ENCODE peak calls at places on chromosomes 11 and 22, in eight cellular contexts. M is DND-41, W is adrenal gland, E is IMR-90, V is upper lobe of right lung, Y is astrocyte, R is psoas muscle, G is fibroblast of lung. P is an unnamed sample. For H3K4me1, the result is how much of the 10 kb centered on the place peaks cover.

GRCh38 chr11:19849107-19849789 is 136.6 kb downstream of the NAV2 start:
- DNase-seq in M (no peak), W (peak), E (peak), V (no peak), Y (no peak), R (peak), G (peak), P (peak)

GRCh38 chr11:19679952-19680823 is 32.4 kb upstream of the NAV2 start:
- DNase-seq in M (no peak), W (peak), E (peak), V (peak), Y (peak), R (peak), G (peak), P (peak)

GRCh38 chr11:8233691-8234424 is 29.8 kb downstream of the LMO1 start:
- DNase-seq in M (no peak), W (peak), E (peak), V (no peak), Y (peak), R (peak), G (no peak), P (no peak)

GRCh38 chr11:12958984-12959383 is 50.1 kb upstream of the RASSF10 start:
- DNase-seq in M (no peak), W (no peak), E (no peak), V (no peak), Y (no peak), R (no peak), G (no peak), P (no peak)

GRCh38 chr11:114847599-114847998 is 169.3 kb downstream of the NXPE2 start:
- DNase-seq in M (no peak), W (no peak), E (no peak), V (no peak), Y (no peak), R (no peak), G (no peak), P (no peak)

GRCh38 chr11:19546325-19546724 is 166.3 kb upstream of the NAV2 start:
- DNase-seq in M (no peak), W (no peak), E (no peak), V (no peak), Y (no peak), R (no peak), G (no peak), P (no peak)

GRCh38 chr22:28231423-28231822 is 312.4 kb upstream of the PITPNB start:
- DNase-seq in M (no peak), W (no peak), E (peak), V (no peak), Y (peak), R (no peak), G (peak), P (no peak)

GRCh38 chr11:121441533-121441932 is 10.6 kb upstream of the SORL1 start:
- DNase-seq in M (no peak), W (no peak), E (no peak), V (no peak), Y (no peak), R (no peak), G (no peak), P (no peak)

GRCh38 chr11:33701302-33701701 is 676 bp upstream of the C11orf91 start:
- DNase-seq in M (no peak), W (no peak), E (peak), V (no peak), Y (peak), R (no peak), G (peak), P (no peak)

GRCh38 chr11:73999581-74000306 is 9.1 kb downstream of the UCP3 start:
- DNase-seq in M (no peak), W (no peak), E (no peak), V (no peak), Y (no peak), R (no peak), G (no peak), P (no peak)

GRCh38 chr11:130269544-130269943 is 45.2 kb downstream of the ZBTB44 start:
- DNase-seq in M (no peak), W (no peak), E (no peak), V (no peak), Y (no peak), R (no peak), G (no peak), P (no peak)

GRCh38 chr11:44799036-44799435 is 72.3 kb downstream of the TSPAN18 start:
- DNase-seq in M (no peak), W (no peak), E (no peak), V (peak), Y (no peak), R (no peak), G (no peak), P (no peak)

GRCh38 chr11:61922539-61922938 is 5.2 kb upstream of the RAB3IL1 start:
- DNase-seq in M (no peak), W (peak), E (peak), V (no peak), Y (peak), R (peak), G (peak), P (peak)

GRCh38 chr11:78832226-78832947 is 257.7 kb upstream of the NARS2 start:
- DNase-seq in M (no peak), W (no peak), E (no peak), V (no peak), Y (no peak), R (no peak), G (no peak), P (no peak)

GRCh38 chr11:64080390-64080789 is 44.7 kb downstream of the FLRT1 start:
- DNase-seq in M (no peak), W (no peak), E (no peak), V (no peak), Y (no peak), R (no peak), G (no peak), P (no peak)

GRCh38 chr11:62578541-62578940 is 4.8 kb upstream of the EEF1G start:
- DNase-seq in M (no peak), W (no peak), E (no peak), V (no peak), Y (no peak), R (peak), G (no peak), P (no peak)

GRCh38 chr11:8090756-8091155 is 9.7 kb downstream of the TUB start:
- DNase-seq in M (peak), W (peak), E (no peak), V (no peak), Y (no peak), R (no peak), G (peak), P (no peak)

GRCh38 chr11:70463478-70464255 is 65.3 kb downstream of the CTTN start:
- DNase-seq in M (no peak), W (no peak), E (no peak), V (peak), Y (no peak), R (no peak), G (no peak), P (no peak)

GRCh38 chr11:108592591-108593213 is 866 bp downstream of the EXPH5 start:
- DNase-seq in M (peak), W (peak), E (no peak), V (peak), Y (no peak), R (no peak), G (no peak), P (peak)

GRCh38 chr11:19536131-19536530 is 176.5 kb upstream of the NAV2 start:
- DNase-seq in M (no peak), W (no peak), E (no peak), V (no peak), Y (no peak), R (no peak), G (no peak), P (no peak)

GRCh38 chr11:116605543-116605942 is 167.2 kb downstream of the BUD13 start:
- DNase-seq in M (peak), W (peak), E (peak), V (no peak), Y (peak), R (no peak), G (no peak), P (no peak)

GRCh38 chr11:131511794-131512193 is 141.4 kb downstream of the NTM start:
- DNase-seq in M (peak), W (peak), E (no peak), V (no peak), Y (no peak), R (peak), G (no peak), P (no peak)

GRCh38 chr22:17772249-17772962 is 1.9 kb downstream of the BID start:
- DNase-seq in M (no peak), W (no peak), E (peak), V (no peak), Y (no peak), R (no peak), G (no peak), P (no peak)

GRCh38 chr11:329886-330253 is 9.2 kb upstream of the IFITM3 start:
- DNase-seq in M (peak), W (no peak), E (no peak), V (no peak), Y (no peak), R (no peak), G (no peak), P (no peak)

GRCh38 chr11:120061761-120062560 is 76.0 kb downstream of the TRIM29 start:
- DNase-seq in M (no peak), W (no peak), E (no peak), V (no peak), Y (peak), R (no peak), G (no peak), P (no peak)

GRCh38 chr22:21949569-21949918 is 3.1 kb downstream of the PPM1F start:
- DNase-seq in M (no peak), W (no peak), E (no peak), V (no peak), Y (no peak), R (no peak), G (no peak), P (no peak)

DNA sequence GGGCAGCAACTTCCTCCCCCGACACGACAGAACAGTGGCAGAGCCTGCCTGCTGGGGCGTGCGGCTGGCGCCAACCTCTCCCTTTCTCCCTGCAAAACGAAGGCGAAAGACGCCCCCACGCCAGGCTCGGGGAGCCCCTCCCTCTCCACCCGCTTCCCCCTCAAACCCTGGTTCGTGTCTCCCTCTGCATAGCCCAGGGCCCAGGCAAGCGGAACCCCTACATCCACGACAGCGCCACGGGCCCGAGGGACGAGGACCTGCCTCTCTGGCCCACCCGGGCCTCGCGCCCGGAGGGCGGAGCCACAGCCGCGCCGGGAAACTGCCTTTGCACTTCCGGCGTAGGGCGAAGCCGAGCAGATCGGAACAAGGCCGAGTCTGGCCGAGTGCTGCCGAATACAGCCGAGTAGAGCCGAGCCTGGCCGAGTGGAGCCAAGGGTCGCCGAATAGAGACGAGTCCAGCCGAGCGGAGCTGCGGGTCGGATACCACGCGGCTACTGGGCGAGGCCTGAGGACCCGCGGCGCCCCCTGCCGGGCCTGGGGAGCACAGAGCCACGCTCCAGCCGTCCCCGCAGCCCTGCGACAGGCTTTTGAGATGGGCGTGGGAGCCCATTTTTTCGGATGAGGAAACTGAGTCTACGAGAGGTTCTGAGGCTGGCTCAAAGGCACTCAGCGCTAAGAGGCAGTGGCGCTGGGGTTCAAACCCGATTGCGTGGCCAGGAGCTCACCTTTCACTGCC is 11.2 kb upstream of the C1QTNF6 start:
- DNase-seq in M (peak), W (peak), E (peak), V (peak), Y (peak), R (peak), G (peak), P (peak)
- H3K4me1 ChIP-seq in M (under half), W (under half), E (under half), V (under half), Y (under half), R (under half), G (under half), P (under half)

GRCh38 chr11:122668562-122669090 is 13.1 kb downstream of the UBASH3B start:
- DNase-seq in M (peak), W (no peak), E (peak), V (no peak), Y (peak), R (no peak), G (peak), P (no peak)

GRCh38 chr11:122665882-122666281 is 10.4 kb downstream of the UBASH3B start:
- DNase-seq in M (no peak), W (no peak), E (peak), V (no peak), Y (no peak), R (no peak), G (no peak), P (no peak)

GRCh38 chr11:122663764-122664163 is 8.2 kb downstream of the UBASH3B start:
- DNase-seq in M (peak), W (no peak), E (no peak), V (no peak), Y (no peak), R (no peak), G (no peak), P (no peak)

GRCh38 chr11:122664188-122664587 is 8.7 kb downstream of the UBASH3B start:
- DNase-seq in M (no peak), W (no peak), E (peak), V (no peak), Y (no peak), R (no peak), G (no peak), P (no peak)

DNA sequence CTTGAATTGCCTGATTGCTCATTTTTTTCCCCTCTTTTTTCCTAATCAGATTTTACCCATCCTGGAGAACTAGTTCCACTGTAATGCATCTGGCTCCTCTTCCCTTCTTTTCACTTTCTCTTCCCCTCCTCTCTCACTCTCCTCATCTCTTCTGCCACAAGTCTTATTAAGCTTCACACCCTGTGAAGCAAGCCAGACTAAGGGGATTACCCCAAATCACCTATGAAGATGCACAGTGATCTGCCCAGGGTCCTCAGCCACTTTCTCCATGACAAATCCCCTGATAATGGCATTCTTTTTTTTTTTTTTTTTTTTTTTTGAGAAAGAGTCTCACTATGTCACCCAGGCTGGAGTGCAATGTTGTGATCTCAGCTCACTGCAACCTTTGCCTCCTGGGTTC is 11.2 kb downstream of the UBASH3B start:
- DNase-seq in M (no peak), W (no peak), E (no peak), V (no peak), Y (no peak), R (no peak), G (no peak), P (no peak)
- H3K4me1 ChIP-seq in M (half or more), W (under half), E (under half), V (under half), Y (under half), R (under half), G (under half), P (under half)

GRCh38 chr22:42648017-42648367 is 1.2 kb downstream of the CYB5R3 start:
- DNase-seq in M (no peak), W (no peak), E (no peak), V (no peak), Y (no peak), R (no peak), G (no peak), P (no peak)

GRCh38 chr22:42648368-42649260 is 578 bp downstream of the CYB5R3 start:
- DNase-seq in M (peak), W (peak), E (no peak), V (peak), Y (peak), R (peak), G (peak), P (peak)

GRCh38 chr22:42645341-42645937 is 3.8 kb downstream of the CYB5R3 start:
- DNase-seq in M (no peak), W (peak), E (no peak), V (peak), Y (no peak), R (peak), G (no peak), P (peak)

GRCh38 chr22:42645938-42646568 is 3.1 kb downstream of the CYB5R3 start:
- DNase-seq in M (no peak), W (no peak), E (no peak), V (no peak), Y (no peak), R (no peak), G (no peak), P (no peak)

GRCh38 chr22:42646569-42647525 is 2.3 kb downstream of the CYB5R3 start:
- DNase-seq in M (no peak), W (peak), E (no peak), V (peak), Y (peak), R (peak), G (no peak), P (peak)
- H3K4me1 ChIP-seq in M (under half), W (half or more), E (under half), V (half or more), Y (under half), R (half or more), G (under half), P (half or more)

GRCh38 chr11:111395081-111395480 is 16.0 kb upstream of the POU2AF1 start:
- DNase-seq in M (no peak), W (no peak), E (no peak), V (no peak), Y (no peak), R (no peak), G (no peak), P (no peak)
- H3K4me1 ChIP-seq in M (under half), W (under half), E (under half), V (under half), Y (under half), R (under half), G (under half), P (under half)

DNA sequence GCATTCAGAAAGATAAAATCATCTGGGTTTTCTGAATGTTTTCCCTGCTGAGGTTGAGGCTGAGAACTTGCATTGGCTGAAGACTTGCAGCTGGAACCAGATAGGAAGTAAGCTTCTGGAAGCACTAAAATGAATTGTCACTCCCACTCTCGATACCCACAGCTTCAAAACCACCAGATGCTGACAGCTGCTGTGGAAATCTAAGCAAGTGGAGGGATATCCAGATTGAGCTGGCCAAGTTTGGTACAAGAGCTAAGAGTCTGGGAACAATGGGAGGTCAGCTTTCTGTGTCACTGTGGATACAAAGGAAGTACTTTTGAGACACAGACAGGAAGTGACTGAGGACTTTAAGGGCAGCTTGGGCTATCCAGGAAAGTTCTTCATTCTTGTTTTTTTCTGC is 51.3 kb upstream of the CD44 start:
- DNase-seq in M (peak), W (no peak), E (peak), V (no peak), Y (peak), R (no peak), G (peak), P (no peak)
- H3K4me1 ChIP-seq in M (under half), W (under half), E (under half), V (under half), Y (under half), R (under half), G (under half), P (half or more)

DNA sequence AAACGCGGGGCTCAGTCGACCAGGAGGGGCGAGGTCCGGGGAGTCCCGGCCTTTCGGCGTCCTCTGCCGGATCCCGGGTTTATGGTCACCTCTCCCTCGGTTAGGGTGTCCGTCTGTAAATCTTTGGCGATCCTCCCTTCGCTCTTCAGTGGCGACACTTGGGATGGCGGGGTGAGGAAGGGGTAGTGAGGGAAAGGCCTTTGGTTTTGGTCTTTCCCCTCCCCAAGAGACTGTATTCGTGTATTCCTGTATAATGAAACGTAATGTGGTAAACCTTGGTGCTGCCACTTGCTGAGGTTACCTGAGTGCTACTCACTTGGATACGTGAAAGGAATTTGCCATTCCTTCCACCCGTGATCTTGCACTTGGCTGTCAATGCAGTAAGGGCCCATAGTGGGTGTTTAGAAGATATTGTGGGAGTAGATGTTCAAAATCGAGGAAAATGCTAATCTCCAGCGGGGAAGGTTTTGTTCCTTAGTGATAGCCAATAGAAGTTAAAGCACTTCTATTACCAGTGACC is 546 bp upstream of the NUP160 start:
- DNase-seq in M (no peak), W (no peak), E (no peak), V (no peak), Y (no peak), R (no peak), G (no peak), P (no peak)
- H3K4me1 ChIP-seq in M (half or more), W (under half), E (under half), V (under half), Y (under half), R (under half), G (under half), P (under half)

DNA sequence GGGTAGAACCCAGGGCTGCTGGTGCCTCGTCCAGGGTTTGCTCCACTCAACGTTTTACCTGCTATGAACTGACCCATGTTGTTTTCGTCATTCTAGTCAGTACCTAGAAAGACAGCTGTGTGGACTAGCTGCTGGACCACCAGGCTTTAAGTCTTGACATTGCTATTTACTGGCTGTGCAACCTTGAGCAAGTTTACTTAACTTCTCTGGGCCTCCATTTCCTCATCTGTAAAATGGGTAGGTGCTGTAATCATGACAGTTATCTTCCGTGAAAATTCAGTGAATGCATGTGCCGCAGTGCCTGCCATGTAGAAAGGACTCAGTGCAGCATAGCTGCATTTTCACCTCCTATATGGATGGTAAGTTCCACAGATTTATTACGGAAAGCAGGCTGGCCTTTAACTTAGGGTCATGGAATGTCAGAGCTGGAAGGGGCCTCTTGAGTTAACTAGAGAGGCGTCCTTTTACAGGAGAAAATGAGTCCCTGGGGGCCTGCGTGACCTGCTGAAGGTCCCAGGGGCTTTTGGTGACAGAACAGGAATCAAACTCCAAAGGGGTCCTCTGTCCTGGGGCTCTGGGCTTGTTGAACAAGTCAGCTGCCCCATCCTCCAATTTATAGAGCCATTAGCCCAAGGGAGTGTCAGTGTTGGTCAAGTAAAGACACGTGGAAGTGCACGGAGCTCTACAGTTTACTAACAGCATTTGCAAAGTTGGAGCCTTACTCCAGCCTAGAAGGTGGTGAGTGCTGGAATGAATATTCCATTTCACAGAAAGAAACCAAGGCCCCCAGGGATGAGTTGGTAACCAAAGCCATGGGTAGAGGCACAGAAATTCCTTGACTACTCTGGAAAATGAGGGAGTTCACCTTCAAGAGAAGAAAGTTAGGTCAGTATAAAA is 12.0 kb upstream of the MALAT1 start:
- DNase-seq in M (no peak), W (no peak), E (no peak), V (peak), Y (no peak), R (no peak), G (no peak), P (no peak)
- H3K4me1 ChIP-seq in M (under half), W (half or more), E (under half), V (half or more), Y (half or more), R (half or more), G (under half), P (half or more)

GRCh38 chr22:37379085-37379484 is 48.2 kb downstream of the ELFN2 start:
- DNase-seq in M (no peak), W (no peak), E (no peak), V (no peak), Y (no peak), R (no peak), G (no peak), P (no peak)
- H3K4me1 ChIP-seq in M (under half), W (under half), E (under half), V (under half), Y (under half), R (under half), G (under half), P (under half)

GRCh38 chr11:66877585-66877984 is 20.7 kb downstream of the LRFN4 start:
- DNase-seq in M (no peak), W (no peak), E (peak), V (no peak), Y (no peak), R (no peak), G (peak), P (no peak)
- H3K4me1 ChIP-seq in M (under half), W (under half), E (under half), V (under half), Y (under half), R (under half), G (under half), P (under half)

P was measured in left ventricle myocardium inferior.